ENCODE peak calls at places on chromosomes 2 and 18, in four cellular contexts. O, F, A and Z are unnamed samples.

GRCh38 chr18:60554961-60555360 is 182.4 kb upstream of the MC4R start:
- DNase-seq in O (no peak), F (no peak), A (no peak), Z (no peak)

GRCh38 chr2:8680931-8681760 is 710 bp upstream of the ID2 start:
- DNase-seq in O (peak; percentile 69), F (peak; percentile 90), A (peak; percentile 92), Z (peak; percentile 82)

GRCh38 chr2:208306291-208306690 is 40.2 kb downstream of the PIKFYVE start:
- DNase-seq in O (no peak), F (no peak), A (peak; percentile 74), Z (peak; percentile 20)

GRCh38 chr2:240224676-240225075 is 84.2 kb upstream of the OTOS start:
- DNase-seq in O (peak; percentile 39), F (peak; percentile 68), A (peak; percentile 84), Z (peak; percentile 13)

GRCh38 chr2:121468936-121469335 is 61.7 kb upstream of the RNU4ATAC start:
- DNase-seq in O (no peak), F (no peak), A (no peak), Z (no peak)

GRCh38 chr2:73290049-73290839 is 3.1 kb downstream of the EGR4 start:
- DNase-seq in O (peak; percentile 79), F (peak; percentile 52), A (peak; percentile 41), Z (no peak)

GRCh38 chr2:135030826-135031225 is 16.4 kb downstream of the MAP3K19 start:
- DNase-seq in O (peak; percentile 69), F (peak; percentile 67), A (peak; percentile 65), Z (peak; percentile 62)

GRCh38 chr2:177604291-177605065 is 211.9 kb downstream of the AGPS start:
- DNase-seq in O (peak; percentile 45), F (peak; percentile 83), A (peak; percentile 71), Z (peak; percentile 77)

GRCh38 chr18:54453996-54454395 is 96.3 kb downstream of the C18orf54 start:
- DNase-seq in O (peak; percentile 47), F (no peak), A (no peak), Z (no peak)

GRCh38 chr18:2857491-2858063 is 10.8 kb downstream of the EMILIN2 start:
- DNase-seq in O (peak; percentile 48), F (peak; percentile 100), A (peak; percentile 43), Z (peak; percentile 53)

GRCh38 chr2:120628248-120628647 is 107.4 kb upstream of the GLI2 start:
- DNase-seq in O (no peak), F (no peak), A (no peak), Z (no peak)

GRCh38 chr2:72676341-72677025 is 149.3 kb downstream of the EXOC6B start:
- DNase-seq in O (no peak), F (no peak), A (peak; percentile 23), Z (peak; percentile 17)

GRCh38 chr2:66580343-66580954 is 145.5 kb downstream of the MEIS1 start:
- DNase-seq in O (no peak), F (no peak), A (no peak), Z (no peak)
- H3K4me3 ChIP-seq in O (peak overlapping the region; percentile 50), F (no peak overlapping the region), A (peak overlapping the region; percentile 43), Z (peak overlapping the region; percentile 38)

GRCh38 chr18:49812321-49813070 is 837 bp downstream of the ACAA2 start:
- DNase-seq in O (no peak), F (peak; percentile 16), A (peak; percentile 15), Z (peak; percentile 48)
- TF ChIP-seq CTCF in O (no peak), F (no peak), A (no peak), Z (no peak)

GRCh38 chr2:74498500-74499268 is 719 bp downstream of the LBX2 start:
- DNase-seq in O (peak; percentile 55), F (no peak), A (no peak), Z (peak; percentile 22)

GRCh38 chr2:74500578-74500946 is 1.2 kb upstream of the LBX2 start:
- DNase-seq in O (no peak), F (no peak), A (no peak), Z (no peak)

GRCh38 chr2:74497777-74498499 is 1.5 kb downstream of the LBX2 start:
- DNase-seq in O (no peak), F (no peak), A (no peak), Z (no peak)

GRCh38 chr2:74499940-74500577 is 656 bp upstream of the LBX2 start:
- DNase-seq in O (no peak), F (no peak), A (no peak), Z (no peak)

DNA sequence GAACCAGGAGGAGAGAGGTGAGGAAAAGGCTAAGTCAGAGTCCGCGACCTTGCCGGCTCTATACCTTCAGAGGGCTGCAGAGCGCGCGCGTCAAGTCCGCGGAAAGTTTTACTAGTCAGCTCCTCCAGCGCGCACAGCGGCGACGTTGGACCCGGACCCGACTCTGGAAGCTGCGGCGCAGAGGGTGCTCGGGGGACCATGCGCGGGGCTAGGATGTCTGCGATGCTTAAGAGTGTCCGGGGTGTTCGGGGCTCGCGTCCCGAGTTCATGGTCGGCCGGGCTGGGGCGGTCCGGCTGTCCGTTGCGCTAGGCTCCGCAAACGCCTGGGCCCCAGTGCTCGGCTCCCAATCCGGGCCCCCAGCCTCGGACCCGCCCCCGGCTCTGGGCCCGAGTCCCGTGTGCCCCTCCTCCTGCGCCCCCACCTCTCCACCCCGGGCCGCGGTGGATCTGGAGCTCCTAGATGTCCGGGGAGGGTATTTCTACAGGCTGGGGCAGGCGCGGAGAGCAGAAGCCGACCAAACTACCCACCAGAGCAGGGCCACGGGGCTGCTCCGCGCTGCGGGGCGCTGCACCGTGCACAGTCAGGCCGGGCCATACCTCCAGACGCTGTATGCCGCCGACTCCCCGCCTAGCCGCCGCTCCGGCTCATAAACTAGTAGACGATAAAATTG is at the start of gene LBX2:
- DNase-seq in O (no peak), F (peak; percentile 33), A (no peak), Z (peak; percentile 15)
- H3K4me3 ChIP-seq in O (peak within 1 kb of the TSS; percentile 40), F (peak within 1 kb of the TSS; percentile 39), A (peak within 1 kb of the TSS; percentile 12), Z (peak within 1 kb of the TSS; percentile 17)

GRCh38 chr2:129923265-129924141 is 56.0 kb upstream of the RAB6C start:
- DNase-seq in O (peak; percentile 46), F (peak; percentile 61), A (peak; percentile 37), Z (peak; percentile 43)
- TF ChIP-seq CTCF in O (peak; percentile 64), F (peak; percentile 29), A (peak; percentile 52), Z (peak; percentile 56)

GRCh38 chr2:68240446-68240845 is 11.9 kb downstream of the PPP3R1 start:
- DNase-seq in O (no peak), F (no peak), A (no peak), Z (no peak)
- H3K4me3 ChIP-seq in O (no peak overlapping the region), F (no peak overlapping the region), A (no peak overlapping the region), Z (no peak overlapping the region)

GRCh38 chr2:217909156-217909820 is 93.5 kb downstream of the TNS1 start:
- DNase-seq in O (no peak), F (no peak), A (no peak), Z (no peak)
- TF ChIP-seq CTCF in O (no peak), F (no peak), A (no peak), Z (peak; percentile 38)

DNA sequence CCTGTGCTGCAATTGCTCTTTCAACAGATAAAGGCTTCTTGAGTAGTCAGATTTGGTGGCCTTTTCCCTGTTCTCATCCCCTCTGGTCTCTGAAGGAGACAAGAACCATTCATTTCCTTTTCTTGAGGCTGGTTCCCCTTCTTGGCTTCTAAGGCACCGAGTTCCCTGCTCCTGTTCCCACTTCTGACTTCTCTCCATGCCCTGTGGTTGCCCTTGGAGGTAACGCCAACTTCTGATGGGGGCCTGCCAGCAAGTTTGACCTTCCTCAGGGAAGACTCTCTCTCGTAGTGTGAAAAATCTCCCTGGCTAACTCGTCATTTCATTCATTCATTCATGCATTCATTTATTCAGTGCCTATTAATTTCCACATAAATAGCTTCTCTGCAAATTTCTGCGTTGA is 302.4 kb upstream of the SOX11 start:
- DNase-seq in O (no peak), F (no peak), A (no peak), Z (no peak)
- H3K4me3 ChIP-seq in O (no peak overlapping the region), F (no peak overlapping the region), A (no peak overlapping the region), Z (no peak overlapping the region)